ENCODE peak calls at places on chromosome 21, in six cellular contexts. K, B, Y, X, H and D are unnamed samples.

GRCh38 chr21:21003701-21004100 is 5.5 kb downstream of the NCAM2 start:
- DNase-seq in X (no peak), B (peak), H (peak), Y (peak), K (no peak), D (no peak)

GRCh38 chr21:25984538-25984937 is 186.0 kb downstream of the APP start:
- DNase-seq in B (no peak), Y (no peak), K (no peak), X (no peak), H (no peak), D (no peak)

GRCh38 chr21:41720250-41720649 is 46.6 kb downstream of the RIPK4 start:
- DNase-seq in B (no peak), K (no peak), Y (no peak), X (no peak), H (no peak), D (no peak)

GRCh38 chr21:25970254-25970930 is 200.2 kb downstream of the APP start:
- DNase-seq in K (no peak), Y (no peak), H (no peak), X (no peak), B (no peak), D (no peak)

GRCh38 chr21:42673633-42674328 is 20.4 kb downstream of the PDE9A start:
- DNase-seq in K (no peak), H (no peak), B (no peak), X (no peak), Y (no peak), D (no peak)

GRCh38 chr21:42705346-42705745 is 51.9 kb downstream of the PDE9A start:
- DNase-seq in X (no peak), K (no peak), Y (no peak), B (no peak), H (no peak), D (no peak)

GRCh38 chr21:43950936-43951335 is 61.2 kb upstream of the TRAPPC10 start:
- DNase-seq in B (no peak), Y (no peak), K (no peak), H (no peak), X (no peak), D (no peak)

GRCh38 chr21:29098156-29098555 is 24.7 kb upstream of the CCT8 start:
- DNase-seq in X (no peak), B (no peak), Y (no peak), H (no peak), K (no peak), D (no peak)

GRCh38 chr21:36203603-36203889 is 46.9 kb downstream of the DOP1B start:
- DNase-seq in K (peak), B (peak), X (peak), H (peak), Y (no peak), D (peak)

GRCh38 chr21:18161841-18162240 is 82.8 kb upstream of the CHODL start:
- DNase-seq in K (no peak), B (no peak), H (no peak), X (no peak), Y (no peak), D (no peak)

GRCh38 chr21:46096997-46097825 is 701 bp upstream of the COL6A2 start:
- DNase-seq in X (no peak), B (no peak), H (no peak), K (no peak), Y (no peak), D (no peak)

GRCh38 chr21:28867401-28867800 is 125.3 kb downstream of the LTN1 start:
- DNase-seq in X (no peak), B (no peak), Y (no peak), H (peak), K (no peak), D (no peak)

GRCh38 chr21:33789697-33790096 is 125.9 kb downstream of the ATP5PO start:
- DNase-seq in H (no peak), K (no peak), B (no peak), X (no peak), Y (no peak), D (peak)

GRCh38 chr21:29351691-29352090 is 53.0 kb downstream of the BACH1 start:
- DNase-seq in B (peak), X (no peak), Y (no peak), H (peak), K (peak), D (peak)

GRCh38 chr21:45228171-45228641 is 59.5 kb downstream of the POFUT2 start:
- DNase-seq in K (peak), B (peak), X (peak), Y (no peak), H (peak), D (peak)

GRCh38 chr21:17805966-17806365 is 13.2 kb downstream of the C21orf91 start:
- DNase-seq in B (no peak), X (no peak), H (no peak), Y (no peak), K (no peak), D (no peak)

GRCh38 chr21:33898546-33898945 is 17.1 kb downstream of the ATP5PO start:
- DNase-seq in X (no peak), Y (no peak), B (peak), H (peak), K (peak), D (no peak)

GRCh38 chr21:35343046-35343816 is 294.1 kb upstream of the RUNX1 start:
- DNase-seq in X (no peak), H (no peak), K (no peak), Y (peak), B (peak), D (no peak)

GRCh38 chr21:31310750-31311149 is 33.3 kb downstream of the TIAM1 start:
- DNase-seq in B (no peak), X (no peak), H (no peak), K (no peak), Y (no peak), D (no peak)

GRCh38 chr21:24824209-24824608 is 783.1 kb downstream of the MRPL39 start:
- DNase-seq in K (no peak), X (no peak), Y (no peak), B (no peak), H (no peak), D (no peak)

GRCh38 chr21:25313891-25314646 is 293.2 kb downstream of the MRPL39 start:
- DNase-seq in Y (no peak), B (peak), H (peak), K (no peak), X (no peak), D (peak)

GRCh38 chr21:26756491-26757159 is 88.6 kb downstream of the ADAMTS1 start:
- DNase-seq in Y (no peak), K (peak), X (no peak), H (peak), B (peak), D (peak)

GRCh38 chr21:41877901-41878830 is 978 bp downstream of the PRDM15 start:
- DNase-seq in X (peak), H (peak), Y (peak), B (peak), K (no peak), D (peak)

GRCh38 chr21:45615145-45615711 is 28.3 kb upstream of the PCBP3 start:
- DNase-seq in Y (peak), B (no peak), X (peak), H (peak), K (no peak), D (peak)

GRCh38 chr21:36125513-36126121 is 9.3 kb upstream of the CBR3 start:
- DNase-seq in K (no peak), X (peak), Y (peak), B (peak), H (peak), D (peak)

GRCh38 chr21:18529253-18529652 is 125.7 kb upstream of the TMPRSS15 start:
- DNase-seq in H (peak), B (peak), Y (no peak), X (no peak), K (peak), D (peak)

GRCh38 chr21:26110703-26111102 is 59.9 kb downstream of the APP start:
- DNase-seq in K (no peak), X (no peak), B (no peak), H (no peak), Y (no peak), D (no peak)

GRCh38 chr21:32733356-32733755 is 5.5 kb upstream of the SYNJ1 start:
- DNase-seq in K (no peak), X (no peak), Y (no peak), B (no peak), H (no peak), D (no peak)

GRCh38 chr21:36704281-36704957 is 5.5 kb downstream of the SIM2 start:
- DNase-seq in B (no peak), X (no peak), H (no peak), K (no peak), Y (no peak), D (no peak)

GRCh38 chr21:31660134-31660565 is 657 bp downstream of the SOD1 start:
- DNase-seq in K (no peak), X (no peak), B (peak), H (peak), Y (no peak), D (no peak)